ENCODE peak calls at places on chromosomes 11 and 22, in six cellular contexts. G, P, E, T, J and O are unnamed samples.

GRCh38 chr22:45896153-45896951 is 80.6 kb downstream of the WNT7B start:
- DNase-seq in G (no peak), P (no peak), E (no peak), T (peak; percentile 92), J (no peak), O (peak; percentile 59)

GRCh38 chr11:131746201-131746600 is 375.8 kb downstream of the NTM start:
- DNase-seq in G (no peak), P (no peak), E (no peak), T (no peak), J (no peak), O (no peak)

GRCh38 chr11:129285387-129285786 is 90.3 kb upstream of the BARX2 start:
- DNase-seq in G (no peak), P (no peak), E (no peak), T (no peak), J (no peak), O (peak; percentile 26)

GRCh38 chr11:128342511-128343133 is 244.7 kb downstream of the ETS1 start:
- DNase-seq in G (peak; percentile 86), P (peak; percentile 42), E (no peak), T (peak; percentile 94), J (no peak), O (no peak)

GRCh38 chr22:38997518-38997917 is 15.4 kb downstream of the APOBEC3B start:
- DNase-seq in G (no peak), P (no peak), E (no peak), T (no peak), J (no peak), O (no peak)

GRCh38 chr11:44595964-44596381 is 30.5 kb downstream of the CD82 start:
- DNase-seq in G (no peak), P (no peak), E (peak; percentile 71), T (peak; percentile 75), J (no peak), O (peak; percentile 58)

GRCh38 chr22:39946571-39947407 is 13.4 kb upstream of the TMA7B start:
- DNase-seq in G (no peak), P (no peak), E (no peak), T (peak; percentile 37), J (no peak), O (peak; percentile 29)

GRCh38 chr22:28250036-28250695 is 331.1 kb upstream of the PITPNB start:
- DNase-seq in G (no peak), P (no peak), E (no peak), T (no peak), J (no peak), O (no peak)

GRCh38 chr11:7060828-7061227 is 28.0 kb upstream of the RBMXL2 start:
- DNase-seq in G (peak; percentile 58), P (no peak), E (no peak), T (no peak), J (no peak), O (no peak)

GRCh38 chr11:46557684-46558151 is 36.1 kb downstream of the AMBRA1 start:
- DNase-seq in G (peak; percentile 68), P (no peak), E (peak; percentile 39), T (no peak), J (peak; percentile 29), O (no peak)

GRCh38 chr11:69880041-69880802 is 61.0 kb upstream of the FGF3 start:
- DNase-seq in G (no peak), P (no peak), E (no peak), T (no peak), J (no peak), O (no peak)

GRCh38 chr22:22810018-22810427 is 77.6 kb upstream of the IGLL5 start:
- DNase-seq in G (peak; percentile 30), P (peak; percentile 57), E (peak; percentile 51), T (peak; percentile 62), J (peak; percentile 36), O (peak; percentile 35)

GRCh38 chr11:45872513-45873356 is 12.7 kb upstream of the MAPK8IP1 start:
- DNase-seq in G (peak; percentile 95), P (no peak), E (peak; percentile 39), T (peak; percentile 31), J (peak; percentile 41), O (peak; percentile 68)

DNA sequence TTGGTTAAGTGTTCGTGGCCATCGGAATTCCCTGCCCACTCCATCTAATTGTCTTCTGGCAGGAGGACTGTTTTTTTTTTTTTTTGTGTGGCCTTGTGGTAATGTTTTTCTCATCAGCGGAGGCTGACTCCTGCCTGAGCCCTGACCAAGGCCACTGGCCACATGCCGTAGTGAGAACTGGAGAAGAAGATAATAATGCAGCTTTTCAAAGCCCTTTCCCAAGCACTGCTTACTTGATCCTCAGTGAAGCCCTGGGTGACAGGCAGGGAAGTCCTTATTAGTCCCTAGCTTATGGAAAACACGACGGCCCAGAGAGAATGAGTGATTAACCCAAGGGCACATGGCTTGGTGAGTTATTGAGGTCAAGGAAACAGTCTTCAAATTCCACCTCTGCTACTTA is 71.2 kb downstream of the ADM start:
- DNase-seq in G (no peak), P (no peak), E (no peak), T (peak; percentile 30), J (no peak), O (no peak)
- H3K4me1 ChIP-seq in G (peaks cover 30% of the 10 kb centered on the region), P (no peaks in the 10 kb centered on the region), E (no peaks in the 10 kb centered on the region), T (peaks cover 46% of the 10 kb centered on the region), J (peaks cover 3% of the 10 kb centered on the region), O (peaks cover 13% of the 10 kb centered on the region)

DNA sequence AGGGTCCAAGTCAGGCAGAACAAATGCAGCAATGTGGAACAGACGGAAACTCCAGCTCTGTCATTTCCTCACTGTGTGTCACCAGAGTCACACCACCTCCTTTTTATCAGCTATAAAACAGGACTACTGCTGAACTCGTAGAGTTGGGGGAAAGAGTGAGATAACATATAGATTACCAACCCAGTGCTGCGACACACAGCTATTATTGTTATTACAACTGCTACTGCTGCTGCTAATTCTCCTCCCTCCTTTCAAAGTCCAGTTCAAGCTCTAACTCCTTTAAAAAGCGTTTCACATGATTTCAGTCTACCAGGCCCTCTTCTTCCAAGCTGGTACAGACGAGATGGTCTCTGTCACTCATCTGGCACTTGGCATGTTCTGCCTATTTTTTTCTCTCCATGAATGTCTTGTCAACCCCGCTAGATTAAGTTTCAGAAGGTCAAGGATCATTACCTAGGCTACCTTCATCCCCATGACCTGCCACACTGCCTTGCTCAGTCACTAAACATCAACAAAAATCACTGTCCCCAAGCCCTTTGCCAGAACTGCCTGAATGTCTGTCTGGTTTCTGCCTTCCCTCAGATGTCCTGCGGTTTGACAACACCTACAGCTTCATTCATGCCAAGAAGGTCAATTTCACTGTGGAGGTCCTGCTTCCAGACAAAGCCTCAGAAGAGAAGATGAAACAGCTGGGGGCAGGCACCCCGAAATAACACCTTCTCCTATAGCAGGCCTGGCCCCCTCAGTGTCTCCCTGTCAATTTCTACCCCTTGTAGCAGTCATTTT is 3.7 kb upstream of the MTFP1 start:
- DNase-seq in G (no peak), P (no peak), E (no peak), T (no peak), J (no peak), O (no peak)
- TF ChIP-seq POLR2A in G (peak; percentile 22), P (peak; percentile 12), E (peak; percentile 34), T (no peak), J (no peak), O (no peak)

GRCh38 chr22:43400449-43400848 is 11.4 kb upstream of the MPPED1 start:
- DNase-seq in G (no peak), P (no peak), E (no peak), T (no peak), J (no peak), O (no peak)

GRCh38 chr22:43402128-43402527 is 9.7 kb upstream of the MPPED1 start:
- DNase-seq in G (no peak), P (no peak), E (no peak), T (no peak), J (no peak), O (no peak)

GRCh38 chr22:43401661-43402060 is 10.2 kb upstream of the MPPED1 start:
- DNase-seq in G (no peak), P (no peak), E (no peak), T (no peak), J (no peak), O (no peak)

GRCh38 chr22:43399980-43400358 is 11.8 kb upstream of the MPPED1 start:
- DNase-seq in G (no peak), P (no peak), E (no peak), T (no peak), J (no peak), O (no peak)

DNA sequence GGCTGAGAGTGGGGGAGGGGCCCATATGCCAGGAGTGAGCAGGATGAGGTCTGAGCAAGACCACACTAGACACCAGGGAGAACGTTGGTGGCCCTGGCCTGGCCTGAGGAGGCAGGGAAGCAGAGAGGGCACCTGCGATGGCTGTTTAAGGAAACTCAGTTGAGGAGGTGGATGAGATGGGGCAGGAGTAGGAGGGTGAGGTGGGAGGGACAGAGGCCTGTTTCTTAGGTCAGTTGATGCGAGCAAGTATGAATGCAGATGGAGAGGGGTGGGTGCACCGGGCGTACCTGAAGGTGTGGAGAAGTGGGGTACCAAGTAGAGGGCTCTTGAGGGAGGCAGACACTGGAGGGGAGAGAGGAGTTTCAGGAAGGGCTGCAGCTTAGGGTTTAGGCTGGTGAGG is 10.6 kb upstream of the MPPED1 start:
- DNase-seq in G (no peak), P (no peak), E (no peak), T (no peak), J (no peak), O (no peak)
- H3K4me1 ChIP-seq in G (no peaks in the 10 kb centered on the region), P (no peaks in the 10 kb centered on the region), E (peaks cover 5% of the 10 kb centered on the region), T (no peaks in the 10 kb centered on the region), J (no peaks in the 10 kb centered on the region), O (no peaks in the 10 kb centered on the region)

DNA sequence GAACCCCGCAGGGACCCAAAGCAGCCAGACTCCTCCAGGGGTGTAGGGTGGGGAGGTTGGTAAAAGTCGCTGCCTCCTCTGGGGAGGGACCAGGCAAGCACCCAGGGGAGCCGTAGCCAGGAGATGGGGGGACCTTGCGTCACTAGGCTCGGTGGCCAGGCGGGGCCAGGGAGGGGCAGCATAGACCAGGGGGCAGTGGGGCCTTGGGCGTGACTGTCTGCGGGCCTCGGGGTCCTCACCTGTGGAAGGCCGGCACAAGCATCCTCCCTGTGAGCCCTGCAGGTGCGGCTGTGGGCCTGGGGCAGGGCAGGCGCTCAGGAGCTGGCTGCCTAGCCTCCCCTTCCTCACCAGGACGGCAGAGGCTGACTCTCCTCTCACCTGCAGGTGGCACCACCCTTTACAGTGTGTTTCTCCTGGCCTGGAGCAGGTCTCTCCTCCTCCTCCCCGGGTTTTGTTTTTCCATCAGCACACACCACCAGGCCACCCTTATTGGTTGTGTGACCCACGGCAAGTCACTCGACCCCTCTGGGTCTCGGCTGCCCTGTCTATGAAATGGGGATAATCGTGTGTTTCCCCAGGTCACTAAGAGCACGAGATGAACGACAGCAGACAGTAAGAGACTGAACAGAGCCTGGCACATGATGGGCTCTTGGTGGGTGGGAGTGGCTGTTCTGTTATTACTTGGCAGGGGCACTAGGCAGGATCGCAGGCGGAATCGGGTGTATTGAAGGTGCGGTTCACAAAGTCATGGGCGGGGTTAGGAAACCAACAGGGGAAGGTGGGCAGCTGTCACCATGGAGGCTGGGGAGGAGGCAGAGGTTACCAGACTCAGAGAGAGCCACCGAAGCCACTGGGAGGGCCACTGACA is 52.7 kb downstream of the FLRT1 start:
- DNase-seq in G (no peak), P (no peak), E (no peak), T (peak; percentile 60), J (peak; percentile 6), O (no peak)
- TF ChIP-seq POLR2A in G (no peak), P (no peak), E (no peak), T (no peak), J (no peak), O (no peak)